ENCODE peak calls at places on chromosomes 12 and 14, in eight cellular contexts. B is H1, V is HepG2, O is sigmoid colon, X is esophagus muscularis mucosa, J is upper lobe of left lung, D is GM12878, H is SK-N-SH. W is an unnamed sample.

GRCh38 chr12:5909560-5909959 is 35.5 kb downstream of the ANO2 start:
- DNase-seq in B (no peak), V (no peak), O (no peak), X (peak), J (no peak), D (no peak), H (no peak), W (no peak)

GRCh38 chr12:39619316-39619659 is 315 bp downstream of the ABCD2 start:
- DNase-seq in B (no peak), V (no peak), O (no peak), X (no peak), J (no peak), D (no peak), H (peak), W (no peak)

GRCh38 chr12:46921754-46922113 is 95.9 kb upstream of the SLC38A4 start:
- DNase-seq in B (no peak), V (peak), O (no peak), X (no peak), J (no peak), D (no peak), H (no peak), W (no peak)

GRCh38 chr12:45591635-45592034 is 137.9 kb upstream of the ARID2 start:
- DNase-seq in B (no peak), V (no peak), O (no peak), X (peak), J (no peak), D (no peak), H (no peak), W (no peak)

GRCh38 chr14:84017533-84017932 is 1512.4 kb upstream of the FLRT2 start:
- DNase-seq in B (no peak), V (no peak), O (no peak), X (no peak), J (no peak), D (no peak), H (no peak), W (no peak)

GRCh38 chr14:100837812-100838170 is 11.9 kb downstream of the MEG3 start:
- DNase-seq in B (no peak), V (no peak), O (no peak), X (no peak), J (no peak), D (no peak), H (no peak), W (no peak)

GRCh38 chr14:70755655-70756054 is 53.7 kb downstream of the MAP3K9 start:
- DNase-seq in B (no peak), V (no peak), O (no peak), X (no peak), J (no peak), D (no peak), H (no peak), W (no peak)

GRCh38 chr14:92759679-92760523 is 11.5 kb upstream of the LGMN start:
- DNase-seq in B (no peak), V (no peak), O (no peak), X (no peak), J (no peak), D (peak), H (no peak), W (no peak)

GRCh38 chr12:101743242-101743641 is 4.0 kb upstream of the SYCP3 start:
- DNase-seq in B (no peak), V (no peak), O (no peak), X (no peak), J (no peak), D (no peak), H (no peak), W (no peak)

GRCh38 chr12:110199360-110200123 is 75.4 kb downstream of the IFT81 start:
- DNase-seq in B (no peak), V (peak), O (no peak), X (no peak), J (no peak), D (peak), H (peak), W (no peak)

GRCh38 chr14:106665814-106666213 is 1139.4 kb downstream of the TMEM121 start:
- DNase-seq in B (no peak), V (no peak), O (no peak), X (peak), J (no peak), D (no peak), H (no peak), W (no peak)

GRCh38 chr14:94601961-94602391 is 10.2 kb upstream of the SERPINA3 start:
- DNase-seq in B (no peak), V (peak), O (peak), X (no peak), J (peak), D (no peak), H (no peak), W (peak)

GRCh38 chr14:59664741-59665140 is 88.1 kb upstream of the CCDC175 start:
- DNase-seq in B (no peak), V (no peak), O (no peak), X (no peak), J (no peak), D (no peak), H (no peak), W (no peak)

GRCh38 chr12:12466157-12466556 is 96.5 kb downstream of the DUSP16 start:
- DNase-seq in B (no peak), V (no peak), O (no peak), X (no peak), J (no peak), D (no peak), H (no peak), W (no peak)

GRCh38 chr12:45369065-45369464 is 153.2 kb downstream of the ANO6 start:
- DNase-seq in B (no peak), V (no peak), O (no peak), X (no peak), J (no peak), D (no peak), H (no peak), W (no peak)

GRCh38 chr14:88005978-88006851 is 1.3 kb downstream of the GPR65 start:
- DNase-seq in B (no peak), V (no peak), O (no peak), X (no peak), J (peak), D (peak), H (no peak), W (no peak)

GRCh38 chr14:44700184-44700583 is 193.1 kb upstream of the FSCB start:
- DNase-seq in B (no peak), V (no peak), O (no peak), X (no peak), J (no peak), D (no peak), H (no peak), W (no peak)

GRCh38 chr12:124465473-124465872 is 101.9 kb downstream of the NCOR2 start:
- DNase-seq in B (no peak), V (no peak), O (no peak), X (no peak), J (no peak), D (no peak), H (no peak), W (no peak)

GRCh38 chr12:54983536-54984102 is 943 bp downstream of the TESPA1 start:
- DNase-seq in B (no peak), V (no peak), O (no peak), X (no peak), J (no peak), D (no peak), H (no peak), W (no peak)

GRCh38 chr12:49195734-49196133 is 6.9 kb upstream of the TUBA1A start:
- DNase-seq in B (no peak), V (no peak), O (no peak), X (no peak), J (no peak), D (no peak), H (no peak), W (no peak)

GRCh38 chr12:94805749-94806148 is 155.4 kb upstream of the TMCC3 start:
- DNase-seq in B (no peak), V (no peak), O (no peak), X (no peak), J (no peak), D (no peak), H (no peak), W (no peak)

GRCh38 chr12:19220861-19221466 is 91.4 kb downstream of the PLEKHA5 start:
- DNase-seq in B (no peak), V (no peak), O (no peak), X (no peak), J (no peak), D (no peak), H (no peak), W (no peak)

GRCh38 chr14:58607571-58608317 is 30.0 kb upstream of the DACT1 start:
- DNase-seq in B (no peak), V (no peak), O (no peak), X (no peak), J (no peak), D (no peak), H (no peak), W (no peak)

GRCh38 chr12:96303656-96304055 is 96.6 kb downstream of the CDK17 start:
- DNase-seq in B (no peak), V (no peak), O (no peak), X (no peak), J (no peak), D (no peak), H (no peak), W (no peak)

GRCh38 chr12:128012110-128012509 is 254.9 kb upstream of the TMEM132C start:
- DNase-seq in B (no peak), V (no peak), O (no peak), X (peak), J (no peak), D (no peak), H (no peak), W (no peak)

GRCh38 chr14:22508150-22508457 is 80.9 kb downstream of the DAD1 start:
- DNase-seq in B (no peak), V (no peak), O (no peak), X (no peak), J (no peak), D (no peak), H (no peak), W (no peak)
- H3K4me3 ChIP-seq in B (no peak), V (no peak), O (no peak), X (no peak), J (no peak), D (peak), H (no peak), W (no peak)

DNA sequence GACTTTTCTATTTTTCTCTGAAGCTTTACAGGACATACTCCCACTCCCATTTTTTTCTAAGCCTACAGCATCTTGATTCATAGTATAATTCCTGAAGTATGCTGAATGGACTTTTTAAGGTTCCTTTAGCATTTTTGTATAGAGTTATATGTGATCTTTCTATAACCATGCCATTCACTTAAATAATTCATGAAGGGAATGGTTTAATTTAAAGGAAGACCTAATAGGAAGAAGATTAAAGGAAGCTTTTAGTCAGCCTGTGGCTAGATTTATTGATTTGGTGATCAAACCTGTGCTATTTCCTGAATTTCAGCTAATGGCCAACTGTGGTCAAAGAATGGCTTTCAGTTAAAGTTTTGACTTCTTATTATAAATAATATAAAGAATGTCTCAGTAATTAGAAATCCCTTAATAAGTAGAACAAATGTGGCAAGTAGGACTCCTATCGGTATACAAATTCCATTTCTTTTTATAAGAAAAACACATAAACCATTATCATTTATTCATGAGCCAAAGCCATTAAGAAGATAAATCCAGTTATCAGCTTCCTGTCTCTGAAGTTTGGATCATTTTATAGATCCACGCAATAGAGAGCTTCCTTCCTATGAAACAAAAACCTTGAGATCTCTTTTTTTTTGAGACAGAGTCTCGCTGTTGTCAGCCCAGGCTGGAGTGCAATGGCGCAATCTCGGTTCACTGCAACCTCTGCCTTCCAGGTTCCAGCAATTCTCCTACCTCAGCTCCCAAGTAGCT is 4.0 kb upstream of the MAPK1IP1L start:
- DNase-seq in B (no peak), V (no peak), O (no peak), X (no peak), J (no peak), D (no peak), H (no peak), W (no peak)
- TF ChIP-seq POLR2AphosphoS5 in B (no peak), V (no peak), O (no peak), X (no peak), J (no peak), D (no peak), H (no peak), W (no peak)

GRCh38 chr12:122205590-122205925 is 2.0 kb downstream of the B3GNT4 start:
- DNase-seq in B (no peak), V (no peak), O (no peak), X (no peak), J (no peak), D (no peak), H (no peak), W (no peak)

GRCh38 chr12:122208073-122208820 is 4.7 kb downstream of the B3GNT4 start:
- DNase-seq in B (no peak), V (no peak), O (no peak), X (no peak), J (no peak), D (no peak), H (no peak), W (no peak)

GRCh38 chr12:122207391-122207790 is 3.9 kb downstream of the B3GNT4 start:
- DNase-seq in B (no peak), V (no peak), O (no peak), X (no peak), J (no peak), D (no peak), H (no peak), W (no peak)

GRCh38 chr12:122206111-122206881 is 2.8 kb downstream of the B3GNT4 start:
- DNase-seq in B (no peak), V (no peak), O (no peak), X (no peak), J (no peak), D (no peak), H (peak), W (no peak)

GRCh38 chr12:122206976-122207375 is 3.5 kb downstream of the B3GNT4 start:
- DNase-seq in B (no peak), V (no peak), O (no peak), X (no peak), J (no peak), D (no peak), H (no peak), W (no peak)
- TF ChIP-seq EP300 in B (no peak), V (no peak), O (no peak), X (no peak), J (no peak), D (no peak), H (no peak), W (no peak)

GRCh38 chr12:1594045-1594294 is 411 bp downstream of the FBXL14 start:
- DNase-seq in B (no peak), V (no peak), O (peak), X (no peak), J (peak), D (no peak), H (peak), W (peak)

GRCh38 chr12:1593232-1594044 is 943 bp downstream of the FBXL14 start:
- DNase-seq in B (peak), V (no peak), O (peak), X (no peak), J (peak), D (no peak), H (peak), W (peak)

GRCh38 chr12:1594295-1595025 is at the start of gene FBXL14:
- DNase-seq in B (peak), V (peak), O (peak), X (peak), J (peak), D (no peak), H (peak), W (peak)

GRCh38 chr12:1595026-1595561 is 713 bp upstream of the FBXL14 start:
- DNase-seq in B (no peak), V (no peak), O (peak), X (no peak), J (no peak), D (no peak), H (no peak), W (no peak)

DNA sequence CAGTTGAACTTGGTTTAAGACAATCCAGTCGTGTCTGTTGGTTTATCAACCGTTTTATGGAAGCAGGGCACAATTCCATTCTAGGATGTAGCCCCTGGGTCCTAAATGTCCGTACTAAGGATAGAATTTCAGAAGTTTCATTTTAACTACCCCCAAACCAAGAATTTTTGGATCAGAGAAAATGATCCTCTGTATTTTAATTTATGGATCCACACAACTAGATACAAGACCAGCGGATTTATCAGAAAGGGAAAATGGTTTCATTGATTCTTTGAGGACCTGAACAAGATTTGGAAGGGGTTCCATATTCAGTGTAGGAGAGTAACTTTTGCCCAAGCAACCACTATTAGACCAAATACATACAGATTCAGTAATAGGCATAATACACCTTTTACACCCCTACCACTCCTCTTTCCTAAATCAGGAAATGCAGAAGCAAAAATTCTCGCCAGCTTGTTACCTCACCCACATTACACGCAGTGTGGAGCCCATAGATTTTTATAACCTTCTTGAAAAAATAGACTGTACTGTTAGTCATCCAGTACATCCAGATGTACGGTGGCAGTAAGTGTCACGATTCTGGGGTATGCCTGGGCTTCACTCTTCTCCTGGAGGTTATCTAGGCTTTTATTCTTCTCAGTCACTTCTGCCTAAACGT is 1.4 kb upstream of the FBXL14 start:
- DNase-seq in B (no peak), V (no peak), O (no peak), X (no peak), J (no peak), D (no peak), H (no peak), W (no peak)
- H3K4me3 ChIP-seq in B (no peak), V (no peak), O (peak), X (peak), J (peak), D (peak), H (no peak), W (peak)

GRCh38 chr14:96162741-96163140 is 41.9 kb upstream of the BDKRB2 start:
- DNase-seq in B (no peak), V (no peak), O (peak), X (no peak), J (no peak), D (no peak), H (no peak), W (peak)

GRCh38 chr14:96158735-96159134 is 45.9 kb upstream of the BDKRB2 start:
- DNase-seq in B (no peak), V (no peak), O (no peak), X (no peak), J (no peak), D (no peak), H (no peak), W (peak)

GRCh38 chr14:96160913-96161310 is 43.7 kb upstream of the BDKRB2 start:
- DNase-seq in B (no peak), V (no peak), O (no peak), X (no peak), J (no peak), D (no peak), H (no peak), W (peak)

GRCh38 chr14:96162265-96162664 is 42.4 kb upstream of the BDKRB2 start:
- DNase-seq in B (no peak), V (no peak), O (no peak), X (no peak), J (no peak), D (no peak), H (no peak), W (peak)

GRCh38 chr14:96160030-96160912 is 44.4 kb upstream of the BDKRB2 start:
- DNase-seq in B (no peak), V (no peak), O (no peak), X (no peak), J (no peak), D (no peak), H (no peak), W (peak)
- TF ChIP-seq POLR2AphosphoS5 in B (no peak), V (no peak), O (peak), X (no peak), J (no peak), D (no peak), H (no peak), W (peak)